ENCODE peak calls at places on chromosomes 11 and 22, in four cellular contexts. A is colonic mucosa, O is dorsolateral prefrontal cortex, T is fibroblast of the aortic adventitia. F is an unnamed sample.

GRCh38 chr22:24359452-24360120 is 67.8 kb upstream of the ADORA2A start:
- DNase-seq in A (no peak), O (no peak), T (peak), F (no peak)

GRCh38 chr11:94885133-94885532 is 88.2 kb downstream of the CWC15 start:
- DNase-seq in A (no peak), O (no peak), T (no peak), F (no peak)

GRCh38 chr22:49960967-49961600 is 512 bp downstream of the PIM3 start:
- DNase-seq in A (peak), O (no peak), T (no peak), F (no peak)

GRCh38 chr11:44607324-44607962 is 42.0 kb downstream of the CD82 start:
- DNase-seq in A (no peak), O (no peak), T (no peak), F (no peak)

GRCh38 chr22:24423519-24424000 is 3.8 kb upstream of the ADORA2A start:
- DNase-seq in A (peak), O (no peak), T (peak), F (peak)

GRCh38 chr22:44661070-44661469 is 40.9 kb upstream of the PRR5 start:
- DNase-seq in A (no peak), O (no peak), T (no peak), F (no peak)

GRCh38 chr22:21940521-21940920 is 12.1 kb downstream of the PPM1F start:
- DNase-seq in A (no peak), O (no peak), T (no peak), F (no peak)

GRCh38 chr11:44085330-44085729 is 10.1 kb upstream of the EXT2 start:
- DNase-seq in A (no peak), O (no peak), T (no peak), F (no peak)

GRCh38 chr22:30753701-30754100 is 59.0 kb downstream of the OSBP2 start:
- DNase-seq in A (no peak), O (no peak), T (no peak), F (no peak)

GRCh38 chr22:36863281-36863680 is 2.5 kb downstream of the NCF4 start:
- DNase-seq in A (no peak), O (no peak), T (no peak), F (no peak)

GRCh38 chr11:36501236-36501635 is 8.8 kb downstream of the TRAF6 start:
- DNase-seq in A (no peak), O (peak), T (no peak), F (no peak)

GRCh38 chr22:22728382-22728781 is 84.0 kb downstream of the GGTLC2 start:
- DNase-seq in A (no peak), O (no peak), T (no peak), F (no peak)

GRCh38 chr11:2655834-2656622 is 43.8 kb downstream of the KCNQ1OT1 start:
- DNase-seq in A (no peak), O (no peak), T (peak), F (no peak)

GRCh38 chr11:88359529-88359928 is 22.0 kb upstream of the CTSC start:
- DNase-seq in A (no peak), O (no peak), T (no peak), F (no peak)

GRCh38 chr11:76807206-76807875 is 24.2 kb downstream of the TSKU start:
- DNase-seq in A (peak), O (peak), T (peak), F (peak)

GRCh38 chr11:119284344-119285157 is 32.4 kb downstream of the MCAM start:
- DNase-seq in A (no peak), O (no peak), T (peak), F (no peak)

GRCh38 chr11:122115520-122116343 is at the start of gene BLID:
- DNase-seq in A (no peak), O (peak), T (peak), F (no peak)

GRCh38 chr11:62497132-62497915 is 49.3 kb downstream of the AHNAK start:
- DNase-seq in A (peak), O (peak), T (peak), F (no peak)

GRCh38 chr11:68941324-68942089 is 37.8 kb downstream of the IGHMBP2 start:
- DNase-seq in A (no peak), O (no peak), T (no peak), F (no peak)

GRCh38 chr22:36343720-36344105 is 44.1 kb downstream of the MYH9 start:
- DNase-seq in A (no peak), O (no peak), T (no peak), F (no peak)

GRCh38 chr22:28670691-28671261 is 8.9 kb downstream of the TTC28 start:
- DNase-seq in A (no peak), O (no peak), T (no peak), F (no peak)

F was measured in T-helper 9 cell.